ENCODE peak calls at places on chromosomes 13 and 19, in five cellular contexts. V, O, U, S and K are unnamed samples.

GRCh38 chr19:10228925-10229324 is 2.2 kb downstream of the S1PR2 start:
- DNase-seq in V (peak; percentile 24), O (no peak), U (peak; percentile 57), S (no peak), K (no peak)

GRCh38 chr13:110354715-110355473 is 47.8 kb downstream of the COL4A2 start:
- DNase-seq in V (peak; percentile 32), O (no peak), U (no peak), S (no peak), K (no peak)

GRCh38 chr19:3145909-3146676 is 10.3 kb downstream of the GNA15 start:
- DNase-seq in V (no peak), O (no peak), U (no peak), S (no peak), K (no peak)

GRCh38 chr13:60696602-60697001 is 299.6 kb downstream of the TDRD3 start:
- DNase-seq in V (no peak), O (no peak), U (no peak), S (no peak), K (no peak)

GRCh38 chr19:35879770-35880317 is 11.5 kb downstream of the APLP1 start:
- DNase-seq in V (peak; percentile 98), O (peak; percentile 74), U (peak; percentile 92), S (no peak), K (peak; percentile 59)

GRCh38 chr13:96223231-96223630 is 133.3 kb downstream of the HS6ST3 start:
- DNase-seq in V (no peak), O (no peak), U (no peak), S (no peak), K (no peak)

GRCh38 chr19:45071545-45071938 is 4.7 kb downstream of the ZNF296 start:
- DNase-seq in V (no peak), O (no peak), U (no peak), S (no peak), K (no peak)

GRCh38 chr13:24265453-24265852 is 43.9 kb upstream of the C1QTNF9 start:
- DNase-seq in V (no peak), O (no peak), U (no peak), S (no peak), K (no peak)

GRCh38 chr19:1672038-1672768 is 19.8 kb upstream of the TCF3 start:
- DNase-seq in V (peak; percentile 45), O (no peak), U (peak; percentile 59), S (no peak), K (no peak)

GRCh38 chr13:113152894-113153809 is 5.3 kb upstream of the PROZ start:
- DNase-seq in V (peak; percentile 53), O (peak; percentile 31), U (peak; percentile 68), S (peak; percentile 6), K (no peak)

DNA sequence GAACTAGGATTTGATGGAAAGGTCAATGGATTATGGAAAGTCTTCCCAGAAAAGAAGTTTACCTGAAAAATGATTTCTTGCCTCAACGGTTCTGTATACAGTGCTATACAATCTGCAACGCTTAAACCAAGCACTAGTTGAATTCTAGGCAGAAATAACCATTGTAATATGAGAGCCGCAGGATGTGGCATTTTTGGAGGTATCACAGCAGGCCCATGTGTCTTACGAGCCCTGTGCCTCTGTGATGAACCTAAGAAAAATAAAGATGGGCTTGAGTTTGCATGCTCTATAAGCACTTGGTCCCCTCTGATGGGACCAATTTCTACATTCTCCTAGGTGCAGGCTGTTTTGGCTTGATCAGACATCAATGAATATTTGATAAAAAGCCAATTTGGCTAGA is 78.7 kb upstream of the RFC3 start:
- DNase-seq in V (no peak), O (no peak), U (no peak), S (no peak), K (no peak)
- H3K27ac ChIP-seq in V (no peak overlapping the region), O (no peak overlapping the region), U (no peak overlapping the region), S (no peak overlapping the region), K (no peak overlapping the region)

DNA sequence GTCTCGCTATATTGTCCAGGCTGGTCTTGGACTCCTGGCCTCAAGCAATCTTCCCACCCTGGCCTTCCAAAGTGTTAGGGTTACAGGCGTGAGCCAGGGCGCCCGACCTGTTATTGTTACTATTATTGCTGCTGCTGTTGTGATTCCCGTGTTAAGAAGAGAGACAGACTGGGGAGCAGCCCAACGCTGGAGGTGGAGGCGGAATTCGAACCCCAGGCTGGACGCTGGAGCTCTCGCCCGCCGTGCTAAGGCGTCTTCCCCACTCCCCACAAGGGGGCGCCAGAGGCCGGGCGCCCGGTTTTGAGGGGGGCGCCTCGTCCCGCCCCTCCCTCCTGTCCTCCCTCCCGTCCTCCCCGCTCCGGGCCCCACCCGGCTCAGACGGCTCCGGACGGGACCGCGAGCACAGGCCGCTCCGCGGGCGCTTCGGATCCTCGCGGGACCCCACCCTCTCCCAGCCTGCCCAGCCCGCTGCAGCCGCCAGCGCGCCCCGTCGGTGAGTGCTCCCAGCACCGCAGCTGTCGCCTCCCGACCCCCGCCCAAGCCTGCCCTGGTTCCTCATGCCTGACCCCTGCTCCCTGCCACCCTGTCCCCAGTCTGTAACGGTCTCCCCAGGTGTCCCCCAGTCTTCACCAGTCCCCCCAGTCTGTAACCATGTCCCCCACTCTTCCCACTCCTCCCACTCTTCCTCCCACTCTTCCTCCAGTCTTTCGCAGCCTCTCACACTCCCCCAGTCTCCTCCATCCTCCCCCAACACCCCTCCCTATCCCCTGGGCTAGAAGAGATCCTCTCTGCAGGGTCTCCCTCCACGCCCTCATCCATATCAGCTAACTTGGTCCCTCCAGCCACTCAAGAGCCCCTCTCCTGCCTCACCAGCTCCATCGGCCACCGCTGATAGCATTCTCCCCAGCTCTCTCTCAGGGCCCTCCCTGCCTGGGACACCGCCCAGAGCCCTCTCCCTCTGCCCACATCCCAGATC is at the start of gene EHD2:
- DNase-seq in V (peak; percentile 71), O (peak; percentile 58), U (peak; percentile 86), S (no peak), K (no peak)
- H3K27ac ChIP-seq in V (peak within 1 kb of the TSS; percentile 50), O (peak within 1 kb of the TSS; percentile 87), U (no peak within 1 kb of the TSS), S (peak within 1 kb of the TSS; percentile 60), K (peak within 1 kb of the TSS; percentile 72)

GRCh38 chr19:4375164-4375619 is 25.2 kb downstream of the SH3GL1 start:
- DNase-seq in V (peak; percentile 77), O (no peak), U (no peak), S (no peak), K (no peak)
- H3K27ac ChIP-seq in V (peak overlapping the region; percentile 65), O (peak overlapping the region; percentile 80), U (peak overlapping the region; percentile 87), S (peak overlapping the region; percentile 36), K (peak overlapping the region; percentile 96)

GRCh38 chr13:35475960-35476943 is at the start of gene MAB21L1:
- DNase-seq in V (no peak), O (peak; percentile 46), U (peak; percentile 37), S (no peak), K (no peak)

GRCh38 chr13:35474551-35474950 is 1.9 kb downstream of the MAB21L1 start:
- DNase-seq in V (no peak), O (no peak), U (no peak), S (no peak), K (no peak)

GRCh38 chr13:35472308-35473008 is 4.0 kb downstream of the MAB21L1 start:
- DNase-seq in V (no peak), O (no peak), U (no peak), S (no peak), K (no peak)

GRCh38 chr13:35478384-35479222 is 2.1 kb upstream of the MAB21L1 start:
- DNase-seq in V (no peak), O (no peak), U (no peak), S (no peak), K (no peak)

GRCh38 chr13:35475131-35475959 is 1.1 kb downstream of the MAB21L1 start:
- DNase-seq in V (no peak), O (peak; percentile 52), U (peak; percentile 28), S (no peak), K (no peak)
- H3K27ac ChIP-seq in V (no peak overlapping the region), O (peak overlapping the region; percentile 69), U (no peak overlapping the region), S (no peak overlapping the region), K (no peak overlapping the region)

GRCh38 chr19:17411801-17412200 is 6.4 kb upstream of the BST2 start:
- DNase-seq in V (no peak), O (no peak), U (no peak), S (no peak), K (no peak)
- H3K27ac ChIP-seq in V (no peak overlapping the region), O (no peak overlapping the region), U (peak overlapping the region; percentile 95), S (no peak overlapping the region), K (no peak overlapping the region)

GRCh38 chr13:43240278-43240677 is 216.9 kb downstream of the DNAJC15 start:
- DNase-seq in V (no peak), O (no peak), U (no peak), S (no peak), K (no peak)

GRCh38 chr13:43244482-43244881 is 221.1 kb downstream of the DNAJC15 start:
- DNase-seq in V (no peak), O (no peak), U (no peak), S (no peak), K (no peak)

GRCh38 chr13:43246382-43246781 is 223.0 kb downstream of the DNAJC15 start:
- DNase-seq in V (no peak), O (no peak), U (no peak), S (no peak), K (no peak)

GRCh38 chr13:43242040-43242439 is 218.7 kb downstream of the DNAJC15 start:
- DNase-seq in V (no peak), O (no peak), U (no peak), S (no peak), K (no peak)

GRCh38 chr13:43245374-43245964 is 222.1 kb downstream of the DNAJC15 start:
- DNase-seq in V (no peak), O (no peak), U (peak; percentile 58), S (peak; percentile 65), K (no peak)
- H3K27ac ChIP-seq in V (no peak overlapping the region), O (no peak overlapping the region), U (no peak overlapping the region), S (peak overlapping the region; percentile 6), K (peak overlapping the region; percentile 61)

GRCh38 chr19:19059837-19060611 is 3.8 kb upstream of the SLC25A42 start:
- DNase-seq in V (no peak), O (no peak), U (no peak), S (no peak), K (no peak)
- H3K27ac ChIP-seq in V (no peak overlapping the region), O (no peak overlapping the region), U (peak overlapping the region; percentile 16), S (no peak overlapping the region), K (no peak overlapping the region)

DNA sequence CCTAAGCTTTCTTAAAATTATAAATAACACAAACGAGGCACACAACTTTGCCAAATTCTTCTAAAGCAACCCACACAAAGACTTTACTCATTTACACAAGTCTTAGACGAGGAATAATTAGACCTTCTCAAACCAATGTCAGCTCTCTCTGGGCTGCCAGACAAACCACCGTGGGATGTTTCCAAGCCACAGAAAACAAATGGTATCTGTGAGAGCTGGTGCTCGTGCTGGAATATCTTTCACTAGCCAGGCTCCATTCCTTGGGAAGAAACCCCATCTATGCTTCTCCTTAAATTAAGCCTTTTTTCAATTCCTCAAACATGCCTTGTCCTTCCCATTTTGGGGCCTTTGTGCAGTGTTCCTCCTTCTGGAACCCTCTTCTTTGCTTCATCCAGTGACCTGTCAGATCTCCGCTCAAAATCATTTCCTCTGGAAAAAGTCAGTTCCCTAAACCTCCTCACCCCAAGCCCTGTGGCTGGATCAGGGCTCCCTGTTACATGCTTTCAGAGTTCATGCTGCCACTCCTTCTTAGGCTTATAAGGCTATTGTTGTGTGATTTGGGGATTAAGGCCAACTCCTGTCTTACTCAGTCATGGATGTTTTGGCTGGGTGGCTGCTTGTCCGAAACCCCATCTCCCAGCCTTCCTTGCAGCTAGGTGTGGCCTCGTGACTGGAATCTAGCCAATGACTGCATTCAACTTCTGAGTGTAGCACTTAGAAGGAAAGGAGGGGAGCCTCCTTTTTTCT is 64.2 kb upstream of the GTF2F2 start:
- DNase-seq in V (no peak), O (no peak), U (peak; percentile 71), S (peak; percentile 59), K (peak; percentile 91)
- H3K27ac ChIP-seq in V (no peak overlapping the region), O (peak overlapping the region; percentile 45), U (no peak overlapping the region), S (peak overlapping the region; percentile 96), K (peak overlapping the region; percentile 99)